ENCODE peak calls at places on chromosomes 2 and 18, in four cellular contexts. D is H1, L is GM12878, N is HepG2. J is an unnamed sample.

GRCh38 chr2:220891405-220891804 is 680.7 kb downstream of the EPHA4 start:
- DNase-seq in D (no peak), L (no peak), N (no peak), J (no peak)

GRCh38 chr2:219644801-219645480 is 17.5 kb downstream of the SLC4A3 start:
- DNase-seq in D (no peak), L (no peak), N (no peak), J (no peak)

GRCh38 chr2:109266998-109267854 is 138.2 kb downstream of the SH3RF3 start:
- DNase-seq in D (no peak), L (no peak), N (peak), J (no peak)

GRCh38 chr2:145068509-145068908 is 548.6 kb upstream of the ZEB2 start:
- DNase-seq in D (no peak), L (no peak), N (no peak), J (no peak)

GRCh38 chr18:32372381-32373061 is 98.2 kb downstream of the GAREM1 start:
- DNase-seq in D (no peak), L (no peak), N (peak), J (no peak)

GRCh38 chr18:74497308-74497640 is 1.1 kb downstream of the CNDP2 start:
- DNase-seq in D (no peak), L (no peak), N (peak), J (no peak)

GRCh38 chr2:241564596-241565411 is 6.3 kb downstream of the BOK start:
- DNase-seq in D (no peak), L (no peak), N (no peak), J (no peak)

GRCh38 chr2:75602724-75603342 is 42.1 kb upstream of the EVA1A start:
- DNase-seq in D (no peak), L (no peak), N (no peak), J (no peak)

GRCh38 chr2:119350311-119350998 is 16.2 kb downstream of the C2orf76 start:
- DNase-seq in D (no peak), L (no peak), N (no peak), J (no peak)

GRCh38 chr2:235610696-235611257 is 116.9 kb downstream of the AGAP1 start:
- DNase-seq in D (no peak), L (no peak), N (no peak), J (no peak)

GRCh38 chr2:187429989-187430388 is 18.1 kb downstream of the CALCRL start:
- DNase-seq in D (no peak), L (no peak), N (no peak), J (no peak)

GRCh38 chr18:27793013-27793412 is 383.9 kb downstream of the CDH2 start:
- DNase-seq in D (no peak), L (no peak), N (no peak), J (no peak)

GRCh38 chr2:67289921-67290371 is 107.2 kb upstream of the ETAA1 start:
- DNase-seq in D (no peak), L (no peak), N (no peak), J (no peak)

GRCh38 chr2:74831693-74832530 is 2.0 kb upstream of the HK2 start:
- DNase-seq in D (no peak), L (no peak), N (peak), J (no peak)

GRCh38 chr18:39188278-39188677 is 1622.7 kb upstream of the CELF4 start:
- DNase-seq in D (no peak), L (no peak), N (no peak), J (no peak)

GRCh38 chr2:9782197-9782719 is 61.0 kb upstream of the TAF1B start:
- DNase-seq in D (no peak), L (no peak), N (no peak), J (no peak)

GRCh38 chr18:54806526-54806925 is 21.8 kb upstream of the RAB27B start:
- DNase-seq in D (no peak), L (no peak), N (no peak), J (no peak)

GRCh38 chr2:162103443-162104009 is 29.5 kb upstream of the DPP4 start:
- DNase-seq in D (no peak), L (no peak), N (no peak), J (no peak)

GRCh38 chr18:31791817-31792579 is 31.3 kb upstream of the SLC25A52 start:
- DNase-seq in D (no peak), L (peak), N (no peak), J (no peak)

GRCh38 chr18:36321636-36322407 is 24.3 kb downstream of the FHOD3 start:
- DNase-seq in D (no peak), L (no peak), N (no peak), J (no peak)

GRCh38 chr2:42492691-42493467 is 903 bp downstream of the KCNG3 start:
- DNase-seq in D (no peak), L (no peak), N (no peak), J (peak)

GRCh38 chr2:19812166-19812565 is 89.6 kb downstream of the TTC32 start:
- DNase-seq in D (no peak), L (no peak), N (no peak), J (no peak)

GRCh38 chr2:240505946-240506345 is 51.8 kb downstream of the ANKMY1 start:
- DNase-seq in D (no peak), L (no peak), N (no peak), J (peak)

GRCh38 chr2:75431276-75431675 is 129.5 kb downstream of the EVA1A start:
- DNase-seq in D (no peak), L (peak), N (no peak), J (no peak)

GRCh38 chr18:8516391-8517250 is 92.6 kb upstream of the RAB12 start:
- DNase-seq in D (no peak), L (no peak), N (no peak), J (no peak)

GRCh38 chr2:68292108-68292710 is 27.5 kb downstream of the CNRIP1 start:
- DNase-seq in D (no peak), L (no peak), N (peak), J (peak)

GRCh38 chr18:64238076-64238475 is 89.2 kb upstream of the LINC00305 start:
- DNase-seq in D (no peak), L (no peak), N (no peak), J (no peak)

GRCh38 chr2:29012211-29012681 is 31.1 kb downstream of the TOGARAM2 start:
- DNase-seq in D (no peak), L (no peak), N (no peak), J (peak)

GRCh38 chr2:236636714-236637485 is 67.3 kb downstream of the ACKR3 start:
- DNase-seq in D (no peak), L (no peak), N (no peak), J (no peak)
- TF ChIP-seq RFX5 in D (no peak), L (no peak), N (no peak), J (no peak)

DNA sequence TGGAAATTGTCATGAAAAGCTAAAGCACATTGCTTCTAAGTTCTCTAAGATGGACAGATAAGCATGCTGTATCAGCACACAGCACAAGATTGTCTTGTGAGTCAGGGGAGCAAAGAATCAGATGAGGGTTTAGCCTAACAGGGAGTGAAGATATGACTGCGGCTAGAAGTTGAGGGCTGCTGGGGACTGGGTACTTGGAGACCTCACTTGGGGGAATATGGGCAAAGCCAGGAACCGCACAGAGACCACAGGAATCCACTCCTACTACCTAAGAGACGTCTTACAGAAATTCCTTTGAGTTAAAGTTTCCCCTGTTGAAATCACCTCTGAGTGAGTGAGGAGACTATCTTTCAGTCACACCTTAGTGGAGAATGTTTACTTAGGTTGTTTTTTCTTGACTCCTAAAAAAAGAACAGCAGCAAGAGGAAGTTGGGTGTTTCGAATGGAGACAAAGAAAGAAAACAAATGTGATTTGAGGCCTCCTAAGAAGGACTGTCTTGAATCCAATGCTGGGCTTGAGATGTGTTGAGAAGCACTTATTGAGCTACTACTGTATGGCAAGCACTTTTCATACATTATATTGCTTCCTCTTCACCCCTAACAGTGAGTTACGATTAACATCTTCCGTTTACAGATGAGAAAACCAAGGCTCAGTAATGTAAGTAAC is 100.7 kb downstream of the ANKRD44 start:
- DNase-seq in D (no peak), L (peak), N (no peak), J (no peak)
- TF ChIP-seq TCF12 in D (no peak), L (no peak), N (no peak), J (no peak)

DNA sequence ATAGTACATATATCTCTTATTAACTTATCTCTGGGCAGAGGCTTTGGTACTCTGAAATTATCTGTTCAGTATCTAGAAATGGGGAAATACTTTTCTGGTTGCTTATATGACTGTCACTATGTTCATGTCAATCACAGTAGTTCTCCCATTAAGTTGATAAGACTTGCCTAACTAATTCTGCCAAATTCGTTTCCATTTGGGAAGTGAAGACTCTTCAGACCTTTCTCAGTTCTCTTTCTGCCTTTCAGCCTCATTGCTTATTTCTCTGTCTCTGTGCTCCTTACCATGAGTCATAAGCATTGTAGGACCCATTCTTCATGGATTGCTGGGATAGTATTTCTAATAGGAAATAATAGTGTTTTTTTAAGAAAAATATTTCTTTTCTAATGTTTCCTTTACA is 113.5 kb downstream of the PHLPP1 start:
- DNase-seq in D (no peak), L (no peak), N (no peak), J (no peak)
- TF ChIP-seq RFX5 in D (no peak), L (no peak), N (no peak), J (no peak)

GRCh38 chr2:38301969-38302702 is 74.9 kb downstream of the ATL2 start:
- DNase-seq in D (no peak), L (no peak), N (no peak), J (no peak)
- TF ChIP-seq TCF12 in D (no peak), L (no peak), N (no peak), J (no peak)

GRCh38 chr2:4745596-4745995 is 946.6 kb upstream of the SOX11 start:
- DNase-seq in D (no peak), L (no peak), N (no peak), J (no peak)
- TF ChIP-seq RFX5 in D (no peak), L (no peak), N (no peak), J (no peak)

DNA sequence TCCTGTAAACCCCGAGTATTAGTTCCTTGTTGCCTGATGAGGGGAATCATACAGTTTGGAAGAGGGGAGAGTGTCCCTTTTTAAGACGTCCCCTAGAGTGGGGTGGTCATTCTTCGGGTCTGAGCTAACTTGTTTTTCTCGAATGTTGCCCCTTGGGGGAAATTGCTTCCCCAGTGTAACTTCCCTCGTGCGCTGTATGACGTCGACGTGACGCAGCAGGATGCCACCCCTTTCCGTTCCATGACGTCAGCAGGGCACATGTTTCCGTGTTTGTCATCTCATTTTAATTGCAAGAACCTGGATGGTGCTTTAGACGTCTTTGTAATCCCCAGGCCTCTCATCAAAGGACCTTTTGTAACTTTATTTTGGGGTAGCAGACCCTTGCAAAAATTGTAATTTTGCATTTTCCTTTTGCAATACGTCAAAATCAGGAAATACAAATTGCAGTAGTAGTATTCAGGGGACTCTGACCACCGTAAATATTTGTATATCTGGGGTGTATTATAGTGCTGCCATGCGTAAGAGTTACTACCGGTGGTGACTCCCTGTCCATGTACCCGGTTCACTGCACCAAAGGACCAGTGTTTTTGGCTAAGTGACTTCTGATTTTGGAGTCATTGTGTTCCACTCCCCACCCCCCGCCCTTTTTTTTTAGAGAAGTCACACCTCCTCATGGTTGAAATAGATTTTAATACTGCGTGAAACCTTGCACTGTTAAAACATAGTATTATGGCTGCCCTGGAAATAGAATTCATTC is 712 bp downstream of the BABAM2 start:
- DNase-seq in D (peak), L (peak), N (peak), J (peak)
- TF ChIP-seq TCF12 in D (no peak), L (no peak), N (no peak), J (no peak)

DNA sequence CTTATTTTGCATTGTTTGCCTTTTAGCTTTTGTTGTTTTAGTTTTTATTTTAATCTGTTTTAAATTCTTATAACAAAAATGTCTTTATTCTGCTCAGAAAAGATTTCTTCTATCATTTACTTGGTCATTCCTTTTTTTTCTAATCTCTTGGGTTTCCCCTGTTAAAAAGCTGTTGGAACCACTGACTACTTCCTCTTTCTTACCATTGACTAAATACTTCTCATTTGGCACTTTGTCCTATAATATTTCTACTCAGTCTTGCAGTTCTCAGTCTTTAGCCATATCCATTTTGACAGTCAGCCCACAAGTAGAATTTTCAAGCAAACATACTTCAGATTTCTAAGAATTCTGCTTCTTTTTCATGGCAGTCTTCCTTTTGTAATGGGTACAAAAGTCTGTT is 567.2 kb downstream of the SATB2 start:
- DNase-seq in D (no peak), L (no peak), N (no peak), J (no peak)
- TF ChIP-seq RFX5 in D (no peak), L (no peak), N (no peak), J (no peak)

DNA sequence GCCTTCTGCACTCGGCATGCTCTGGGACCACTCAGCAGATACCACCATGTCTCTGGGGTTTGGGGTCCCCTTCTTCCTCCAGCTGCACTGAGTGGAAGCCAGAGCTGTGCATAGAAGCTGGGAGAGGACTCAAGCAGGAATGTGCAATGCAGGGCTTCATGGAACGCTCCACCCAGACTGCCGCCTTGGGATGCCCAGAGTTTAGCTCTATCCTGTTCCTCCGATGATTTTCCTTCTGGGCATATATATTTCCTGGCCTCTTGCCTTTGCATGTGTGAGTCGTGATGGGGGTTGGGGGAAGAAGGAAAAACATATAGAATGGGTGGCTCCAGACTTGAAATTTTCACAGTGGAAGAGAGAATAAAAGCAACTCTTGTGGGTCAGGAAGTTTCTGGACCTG is 197.5 kb downstream of the CTIF start:
- DNase-seq in D (no peak), L (no peak), N (no peak), J (no peak)
- TF ChIP-seq TCF12 in D (no peak), L (no peak), N (no peak), J (no peak)

GRCh38 chr2:238965371-238966273 is 117.7 kb downstream of the TWIST2 start:
- DNase-seq in D (no peak), L (no peak), N (no peak), J (no peak)
- TF ChIP-seq RFX5 in D (no peak), L (no peak), N (no peak), J (no peak)

DNA sequence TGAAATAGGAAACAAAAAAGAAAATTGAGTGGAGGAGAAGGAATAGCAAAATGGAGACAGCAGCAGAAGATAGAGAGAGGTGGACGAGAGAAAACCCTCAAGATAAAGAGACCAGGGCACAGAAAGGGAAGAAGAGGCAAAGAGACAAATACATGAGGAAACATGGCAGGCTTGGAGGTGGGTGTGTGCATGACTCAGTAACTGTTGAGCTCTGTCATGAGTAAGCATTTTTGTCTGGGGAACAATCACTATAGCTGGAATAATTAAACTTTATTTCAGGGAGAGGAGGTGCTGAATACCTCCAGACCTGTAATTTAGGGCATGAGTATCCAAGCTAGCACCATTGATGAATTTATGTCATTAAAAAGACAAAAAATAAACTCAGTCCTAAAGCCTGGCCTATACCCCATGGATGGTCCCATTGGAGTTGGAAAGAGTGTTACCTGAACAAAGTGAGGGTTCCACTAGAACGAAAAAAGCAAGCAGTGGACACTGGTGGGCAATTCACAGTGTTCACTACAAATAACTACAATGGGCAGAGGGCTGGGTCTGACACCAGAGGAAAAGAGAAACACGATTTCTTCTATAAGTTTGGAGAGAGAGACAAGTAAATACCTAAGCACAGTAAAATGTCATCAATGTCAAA is 145.5 kb downstream of the ADCYAP1 start:
- DNase-seq in D (no peak), L (no peak), N (no peak), J (no peak)
- TF ChIP-seq TCF12 in D (no peak), L (no peak), N (no peak), J (no peak)